ENCODE peak calls at places on chromosomes 4 and X, in five cellular contexts. One of them, this sample, is unnamed.

GRCh38 chrX:152637649-152638442 is at the start of gene GABRQ:
- DNase-seq in NCI-H2081 treated with DMSO at 0.1 percent for 48 hours: no peak
- DNase-seq in Kasumi-1: no peak
- DNase-seq in NCI-H345: peak; percentile 86
- DNase-seq in IMR-90: no peak
- DNase-seq in this sample: no peak

GRCh38 chrX:129983575-129984131 is 1.2 kb downstream of the BCORL1 start:
- DNase-seq in NCI-H345: peak; percentile 32
- DNase-seq in IMR-90: no peak
- DNase-seq in NCI-H2081 treated with DMSO at 0.1 percent for 48 hours: no peak
- DNase-seq in Kasumi-1: no peak
- DNase-seq in this sample: no peak

GRCh38 chr4:119244344-119244743 is 31.8 kb downstream of the USP53 start:
- DNase-seq in NCI-H345: no peak
- DNase-seq in Kasumi-1: peak; percentile 40
- DNase-seq in IMR-90: no peak
- DNase-seq in NCI-H2081 treated with DMSO at 0.1 percent for 48 hours: no peak
- DNase-seq in this sample: no peak

GRCh38 chr4:150078996-150079581 is 844 bp downstream of the DCLK2 start:
- DNase-seq in NCI-H2081 treated with DMSO at 0.1 percent for 48 hours: no peak
- DNase-seq in IMR-90: peak; percentile 40
- DNase-seq in NCI-H345: peak; percentile 68
- DNase-seq in Kasumi-1: no peak
- DNase-seq in this sample: no peak

GRCh38 chr4:110138546-110138945 is 59.9 kb downstream of the ELOVL6 start:
- DNase-seq in NCI-H2081 treated with DMSO at 0.1 percent for 48 hours: no peak
- DNase-seq in NCI-H345: no peak
- DNase-seq in IMR-90: no peak
- DNase-seq in Kasumi-1: no peak
- DNase-seq in this sample: no peak

GRCh38 chr4:118282692-118283091 is 70.1 kb downstream of the PRSS12 start:
- DNase-seq in Kasumi-1: no peak
- DNase-seq in NCI-H345: no peak
- DNase-seq in IMR-90: peak; percentile 79
- DNase-seq in NCI-H2081 treated with DMSO at 0.1 percent for 48 hours: no peak
- DNase-seq in this sample: no peak

GRCh38 chr4:128229458-128229805 is 58.2 kb downstream of the PGRMC2 start:
- DNase-seq in Kasumi-1: no peak
- DNase-seq in NCI-H345: no peak
- DNase-seq in IMR-90: peak; percentile 43
- DNase-seq in NCI-H2081 treated with DMSO at 0.1 percent for 48 hours: no peak
- DNase-seq in this sample: no peak

GRCh38 chrX:46400530-46400929 is 144.7 kb downstream of the ZNF674 start:
- DNase-seq in NCI-H2081 treated with DMSO at 0.1 percent for 48 hours: no peak
- DNase-seq in NCI-H345: no peak
- DNase-seq in Kasumi-1: no peak
- DNase-seq in IMR-90: no peak
- DNase-seq in this sample: no peak

GRCh38 chrX:120419465-120419864 is 49.6 kb downstream of the LAMP2 start:
- DNase-seq in IMR-90: no peak
- DNase-seq in NCI-H345: no peak
- DNase-seq in Kasumi-1: no peak
- DNase-seq in NCI-H2081 treated with DMSO at 0.1 percent for 48 hours: no peak
- DNase-seq in this sample: no peak

GRCh38 chrX:10047631-10048030 is 80.5 kb downstream of the CLDN34 start:
- DNase-seq in NCI-H2081 treated with DMSO at 0.1 percent for 48 hours: no peak
- DNase-seq in Kasumi-1: no peak
- DNase-seq in NCI-H345: no peak
- DNase-seq in IMR-90: no peak
- DNase-seq in this sample: no peak

GRCh38 chrX:6679550-6679949 is 144.6 kb upstream of the VCX3A start:
- DNase-seq in NCI-H2081 treated with DMSO at 0.1 percent for 48 hours: no peak
- DNase-seq in Kasumi-1: no peak
- DNase-seq in IMR-90: no peak
- DNase-seq in NCI-H345: no peak
- DNase-seq in this sample: no peak

GRCh38 chrX:40146471-40147398 is 49.0 kb upstream of the BCOR start:
- DNase-seq in NCI-H2081 treated with DMSO at 0.1 percent for 48 hours: no peak
- DNase-seq in NCI-H345: peak; percentile 62
- DNase-seq in IMR-90: peak; percentile 46
- DNase-seq in Kasumi-1: no peak
- DNase-seq in this sample: no peak

GRCh38 chr4:152655272-152656129 is 24.3 kb downstream of the TMEM154 start:
- DNase-seq in IMR-90: no peak
- DNase-seq in NCI-H2081 treated with DMSO at 0.1 percent for 48 hours: no peak
- DNase-seq in Kasumi-1: no peak
- DNase-seq in NCI-H345: no peak
- DNase-seq in this sample: no peak

GRCh38 chr4:78145005-78145404 is 87.9 kb downstream of the FRAS1 start:
- DNase-seq in NCI-H345: no peak
- DNase-seq in Kasumi-1: no peak
- DNase-seq in NCI-H2081 treated with DMSO at 0.1 percent for 48 hours: no peak
- DNase-seq in IMR-90: no peak
- DNase-seq in this sample: no peak

GRCh38 chr4:78213218-78213617 is 156.1 kb downstream of the FRAS1 start:
- DNase-seq in NCI-H2081 treated with DMSO at 0.1 percent for 48 hours: no peak
- DNase-seq in IMR-90: no peak
- DNase-seq in Kasumi-1: no peak
- DNase-seq in NCI-H345: peak; percentile 72
- DNase-seq in this sample: no peak

GRCh38 chrX:9420513-9420912 is 44.3 kb upstream of the TBL1X start:
- DNase-seq in Kasumi-1: no peak
- DNase-seq in NCI-H345: peak; percentile 52
- DNase-seq in IMR-90: peak; percentile 15
- DNase-seq in NCI-H2081 treated with DMSO at 0.1 percent for 48 hours: peak; percentile 62
- DNase-seq in this sample: peak; percentile 13